ENCODE peak calls at places on chromosomes 7 and 10, in eight cellular contexts. I is HT-29; N is left lobe of liver; V is neural crest cell; Y is fibroblast of pulmonary artery; A is stimulated activated naive CD8-positive, alpha-beta T cell treated with anti-CD3 and anti-CD28 coated beads, Interleukin-15, Interleukin-2, amounts not matched to agents 100 U/mL and 50 U/mL, for 24 hours; Q is occipital lobe; D is activated naive CD4-positive, alpha-beta T cell. W is an unnamed sample.

GRCh38 chr10:79400567-79401004 is 44.8 kb downstream of the ZCCHC24 start:
- DNase-seq in I (peak), N (no peak), V (peak), Y (no peak), A (peak), Q (no peak), D (no peak), W (peak)

GRCh38 chr10:5023126-5023701 is 19.6 kb upstream of the AKR1C2 start:
- DNase-seq in I (no peak), N (no peak), V (no peak), Y (no peak), A (no peak), Q (no peak), D (no peak), W (no peak)

GRCh38 chr10:28925154-28925663 is 247.9 kb downstream of the BAMBI start:
- DNase-seq in I (no peak), N (no peak), V (no peak), Y (no peak), A (no peak), Q (no peak), D (no peak), W (no peak)

GRCh38 chr10:1398626-1399410 is 338.5 kb downstream of the ADARB2 start:
- DNase-seq in I (no peak), N (no peak), V (no peak), Y (no peak), A (no peak), Q (no peak), D (no peak), W (no peak)

GRCh38 chr7:11341285-11341944 is 367.7 kb downstream of the PHF14 start:
- DNase-seq in I (peak), N (no peak), V (no peak), Y (peak), A (no peak), Q (peak), D (no peak), W (peak)

GRCh38 chr7:24361001-24361400 is 77.0 kb downstream of the NPY start:
- DNase-seq in I (no peak), N (no peak), V (no peak), Y (no peak), A (no peak), Q (no peak), D (no peak), W (no peak)

GRCh38 chr7:158324397-158325360 is 262.9 kb downstream of the PTPRN2 start:
- DNase-seq in I (no peak), N (no peak), V (no peak), Y (no peak), A (no peak), Q (no peak), D (no peak), W (no peak)

GRCh38 chr7:54354436-54354835 is 187.7 kb upstream of the VSTM2A start:
- DNase-seq in I (no peak), N (no peak), V (no peak), Y (no peak), A (no peak), Q (no peak), D (no peak), W (no peak)

GRCh38 chr10:114623661-114624294 is 34.3 kb downstream of the ABLIM1 start:
- DNase-seq in I (peak), N (no peak), V (no peak), Y (peak), A (no peak), Q (no peak), D (no peak), W (peak)

GRCh38 chr7:992742-993607 is 10.0 kb downstream of the CYP2W1 start:
- DNase-seq in I (peak), N (peak), V (peak), Y (peak), A (peak), Q (peak), D (peak), W (peak)

GRCh38 chr7:79320741-79321473 is 132.6 kb downstream of the MAGI2 start:
- DNase-seq in I (no peak), N (no peak), V (no peak), Y (no peak), A (no peak), Q (no peak), D (no peak), W (no peak)

GRCh38 chr10:104659809-104660208 is 18.7 kb downstream of the SORCS3 start:
- DNase-seq in I (no peak), N (no peak), V (no peak), Y (no peak), A (no peak), Q (no peak), D (no peak), W (no peak)

GRCh38 chr7:136549756-136550155 is 318.7 kb upstream of the CHRM2 start:
- DNase-seq in I (no peak), N (no peak), V (no peak), Y (no peak), A (no peak), Q (no peak), D (no peak), W (no peak)

GRCh38 chr10:95600158-95600557 is 39.0 kb upstream of the SORBS1 start:
- DNase-seq in I (no peak), N (no peak), V (no peak), Y (no peak), A (no peak), Q (no peak), D (no peak), W (no peak)

GRCh38 chr10:125641398-125641797 is 41.6 kb downstream of the TEX36 start:
- DNase-seq in I (no peak), N (no peak), V (no peak), Y (no peak), A (no peak), Q (no peak), D (no peak), W (no peak)

GRCh38 chr10:12848439-12849173 is 152.9 kb downstream of the CCDC3 start:
- DNase-seq in I (no peak), N (no peak), V (no peak), Y (no peak), A (no peak), Q (no peak), D (no peak), W (no peak)